ENCODE peak calls at places on chromosomes 4 and X, in nine cellular contexts. One of them, this sample, is unnamed.

GRCh38 chr4:76430519-76431388 is 4.3 kb upstream of the SHROOM3 start:
- DNase-seq in IMR-90: peak
- DNase-seq in CD8-positive, alpha-beta T cell: no peak
- DNase-seq in thoracic aorta: no peak
- DNase-seq in A549: peak
- DNase-seq in foreskin fibroblast: peak
- DNase-seq in LNCaP clone FGC: peak
- DNase-seq in fibroblast of pulmonary artery: peak
- DNase-seq in fibroblast of mammary gland: peak
- DNase-seq in this sample: peak

GRCh38 chrX:19643203-19643602 is 127.9 kb upstream of the MAP3K15 start:
- DNase-seq in IMR-90: no peak
- DNase-seq in CD8-positive, alpha-beta T cell: no peak
- DNase-seq in thoracic aorta: no peak
- DNase-seq in A549: no peak
- DNase-seq in foreskin fibroblast: no peak
- DNase-seq in LNCaP clone FGC: no peak
- DNase-seq in fibroblast of pulmonary artery: no peak
- DNase-seq in fibroblast of mammary gland: no peak
- DNase-seq in this sample: no peak

GRCh38 chrX:109732319-109732779 is 708 bp downstream of the ACSL4 start:
- DNase-seq in IMR-90: peak
- DNase-seq in CD8-positive, alpha-beta T cell: no peak
- DNase-seq in thoracic aorta: no peak
- DNase-seq in A549: peak
- DNase-seq in foreskin fibroblast: peak
- DNase-seq in LNCaP clone FGC: no peak
- DNase-seq in fibroblast of pulmonary artery: peak
- DNase-seq in fibroblast of mammary gland: peak
- DNase-seq in this sample: peak

GRCh38 chrX:66200855-66201795 is 37.1 kb downstream of the HEPH start:
- DNase-seq in IMR-90: peak
- DNase-seq in CD8-positive, alpha-beta T cell: no peak
- DNase-seq in thoracic aorta: no peak
- DNase-seq in A549: peak
- DNase-seq in foreskin fibroblast: peak
- DNase-seq in LNCaP clone FGC: no peak
- DNase-seq in fibroblast of pulmonary artery: peak
- DNase-seq in fibroblast of mammary gland: peak
- DNase-seq in this sample: peak

GRCh38 chrX:73525928-73526690 is 36.9 kb upstream of the CHIC1 start:
- DNase-seq in IMR-90: no peak
- DNase-seq in CD8-positive, alpha-beta T cell: no peak
- DNase-seq in thoracic aorta: no peak
- DNase-seq in A549: no peak
- DNase-seq in foreskin fibroblast: no peak
- DNase-seq in LNCaP clone FGC: no peak
- DNase-seq in fibroblast of pulmonary artery: no peak
- DNase-seq in fibroblast of mammary gland: no peak
- DNase-seq in this sample: no peak

GRCh38 chr4:177404980-177405379 is 37.3 kb downstream of the AGA start:
- DNase-seq in IMR-90: no peak
- DNase-seq in CD8-positive, alpha-beta T cell: no peak
- DNase-seq in thoracic aorta: no peak
- DNase-seq in A549: no peak
- DNase-seq in foreskin fibroblast: no peak
- DNase-seq in LNCaP clone FGC: no peak
- DNase-seq in fibroblast of pulmonary artery: no peak
- DNase-seq in fibroblast of mammary gland: no peak
- DNase-seq in this sample: no peak

GRCh38 chr4:164204434-164204833 is 549.5 kb upstream of the SMIM31 start:
- DNase-seq in IMR-90: peak
- DNase-seq in CD8-positive, alpha-beta T cell: no peak
- DNase-seq in thoracic aorta: no peak
- DNase-seq in A549: peak
- DNase-seq in foreskin fibroblast: no peak
- DNase-seq in LNCaP clone FGC: no peak
- DNase-seq in fibroblast of pulmonary artery: peak
- DNase-seq in fibroblast of mammary gland: peak
- DNase-seq in this sample: peak

GRCh38 chrX:13219990-13220764 is 99.7 kb downstream of the ATXN3L start:
- DNase-seq in IMR-90: peak
- DNase-seq in CD8-positive, alpha-beta T cell: no peak
- DNase-seq in thoracic aorta: no peak
- DNase-seq in A549: peak
- DNase-seq in foreskin fibroblast: no peak
- DNase-seq in LNCaP clone FGC: no peak
- DNase-seq in fibroblast of pulmonary artery: peak
- DNase-seq in fibroblast of mammary gland: no peak
- DNase-seq in this sample: no peak

GRCh38 chr4:98446499-98447375 is 185.6 kb downstream of the RAP1GDS1 start:
- DNase-seq in IMR-90: peak
- DNase-seq in CD8-positive, alpha-beta T cell: peak
- DNase-seq in thoracic aorta: no peak
- DNase-seq in A549: no peak
- DNase-seq in foreskin fibroblast: peak
- DNase-seq in LNCaP clone FGC: no peak
- DNase-seq in fibroblast of pulmonary artery: peak
- DNase-seq in fibroblast of mammary gland: peak
- DNase-seq in this sample: peak

GRCh38 chr4:181330654-181331595 is 912.3 kb upstream of the TENM3 start:
- DNase-seq in IMR-90: no peak
- DNase-seq in CD8-positive, alpha-beta T cell: no peak
- DNase-seq in thoracic aorta: no peak
- DNase-seq in A549: no peak
- DNase-seq in foreskin fibroblast: no peak
- DNase-seq in LNCaP clone FGC: no peak
- DNase-seq in fibroblast of pulmonary artery: no peak
- DNase-seq in fibroblast of mammary gland: no peak
- DNase-seq in this sample: no peak

GRCh38 chr4:19944806-19945205 is 306.9 kb upstream of the SLIT2 start:
- DNase-seq in IMR-90: no peak
- DNase-seq in CD8-positive, alpha-beta T cell: no peak
- DNase-seq in thoracic aorta: no peak
- DNase-seq in A549: no peak
- DNase-seq in foreskin fibroblast: peak
- DNase-seq in LNCaP clone FGC: no peak
- DNase-seq in fibroblast of pulmonary artery: peak
- DNase-seq in fibroblast of mammary gland: no peak
- DNase-seq in this sample: no peak

GRCh38 chrX:105975382-105975781 is 63.1 kb downstream of the SERPINA7 start:
- DNase-seq in IMR-90: peak
- DNase-seq in CD8-positive, alpha-beta T cell: no peak
- DNase-seq in thoracic aorta: no peak
- DNase-seq in A549: peak
- DNase-seq in foreskin fibroblast: peak
- DNase-seq in LNCaP clone FGC: peak
- DNase-seq in fibroblast of pulmonary artery: peak
- DNase-seq in fibroblast of mammary gland: peak
- DNase-seq in this sample: peak

DNA sequence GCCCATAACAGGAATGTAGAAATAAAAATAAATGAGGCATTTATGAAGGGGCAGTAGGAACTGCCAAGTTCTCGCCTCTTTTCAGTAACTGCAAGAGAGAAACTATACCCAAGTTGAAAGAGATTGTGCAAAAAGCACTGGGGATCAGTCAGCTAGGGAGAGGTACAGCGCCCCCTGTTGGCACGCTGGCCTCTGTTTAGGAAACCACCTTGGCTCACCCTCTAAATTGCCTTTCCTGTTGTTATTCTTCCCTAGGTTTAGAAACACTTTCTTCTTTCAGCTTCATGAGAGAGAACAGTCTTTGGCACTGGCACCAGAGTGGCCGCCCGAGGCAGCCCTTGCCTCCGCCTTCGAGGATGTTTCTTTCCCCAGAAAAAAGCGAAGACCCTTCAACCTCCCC is 348.5 kb downstream of the MID1IP1 start:
- DNase-seq in IMR-90: peak
- DNase-seq in CD8-positive, alpha-beta T cell: peak
- DNase-seq in thoracic aorta: peak
- DNase-seq in A549: peak
- DNase-seq in foreskin fibroblast: peak
- DNase-seq in LNCaP clone FGC: peak
- DNase-seq in fibroblast of pulmonary artery: peak
- DNase-seq in fibroblast of mammary gland: peak
- DNase-seq in this sample: peak
- TF ChIP-seq CTCF in IMR-90: peak
- TF ChIP-seq CTCF in CD8-positive, alpha-beta T cell: peak
- TF ChIP-seq CTCF in thoracic aorta: peak
- TF ChIP-seq CTCF in A549: peak
- TF ChIP-seq CTCF in foreskin fibroblast: peak
- TF ChIP-seq CTCF in LNCaP clone FGC: peak
- TF ChIP-seq CTCF in fibroblast of pulmonary artery: peak
- TF ChIP-seq CTCF in fibroblast of mammary gland: peak
- TF ChIP-seq CTCF in this sample: peak

GRCh38 chr4:37985730-37986275 is 25.6 kb downstream of the PTTG2 start:
- DNase-seq in IMR-90: no peak
- DNase-seq in CD8-positive, alpha-beta T cell: no peak
- DNase-seq in thoracic aorta: no peak
- DNase-seq in A549: no peak
- DNase-seq in foreskin fibroblast: no peak
- DNase-seq in LNCaP clone FGC: no peak
- DNase-seq in fibroblast of pulmonary artery: no peak
- DNase-seq in fibroblast of mammary gland: no peak
- DNase-seq in this sample: no peak
- H3K4me3 ChIP-seq in IMR-90: no peak
- H3K4me3 ChIP-seq in CD8-positive, alpha-beta T cell: no peak
- H3K4me3 ChIP-seq in thoracic aorta: no peak
- H3K4me3 ChIP-seq in A549: no peak
- H3K4me3 ChIP-seq in foreskin fibroblast: no peak
- H3K4me3 ChIP-seq in LNCaP clone FGC: no peak
- H3K4me3 ChIP-seq in fibroblast of pulmonary artery: no peak
- H3K4me3 ChIP-seq in fibroblast of mammary gland: no peak
- H3K4me3 ChIP-seq in this sample: no peak

GRCh38 chrX:154428176-154429171 is at the start of gene ATP6AP1:
- DNase-seq in IMR-90: peak
- DNase-seq in CD8-positive, alpha-beta T cell: peak
- DNase-seq in thoracic aorta: peak
- DNase-seq in A549: peak
- DNase-seq in foreskin fibroblast: peak
- DNase-seq in LNCaP clone FGC: peak
- DNase-seq in fibroblast of pulmonary artery: peak
- DNase-seq in fibroblast of mammary gland: peak
- DNase-seq in this sample: peak
- TF ChIP-seq CTCF in IMR-90: no peak
- TF ChIP-seq CTCF in CD8-positive, alpha-beta T cell: no peak
- TF ChIP-seq CTCF in thoracic aorta: no peak
- TF ChIP-seq CTCF in A549: no peak
- TF ChIP-seq CTCF in foreskin fibroblast: no peak
- TF ChIP-seq CTCF in LNCaP clone FGC: peak
- TF ChIP-seq CTCF in fibroblast of pulmonary artery: no peak
- TF ChIP-seq CTCF in fibroblast of mammary gland: no peak
- TF ChIP-seq CTCF in this sample: no peak

GRCh38 chr4:114597410-114598115 is 1.0 kb upstream of the UGT8 start:
- DNase-seq in IMR-90: no peak
- DNase-seq in CD8-positive, alpha-beta T cell: no peak
- DNase-seq in thoracic aorta: no peak
- DNase-seq in A549: no peak
- DNase-seq in foreskin fibroblast: no peak
- DNase-seq in LNCaP clone FGC: no peak
- DNase-seq in fibroblast of pulmonary artery: no peak
- DNase-seq in fibroblast of mammary gland: no peak
- DNase-seq in this sample: no peak
- H3K4me3 ChIP-seq in IMR-90: no peak
- H3K4me3 ChIP-seq in CD8-positive, alpha-beta T cell: no peak
- H3K4me3 ChIP-seq in thoracic aorta: peak
- H3K4me3 ChIP-seq in A549: peak
- H3K4me3 ChIP-seq in foreskin fibroblast: peak
- H3K4me3 ChIP-seq in LNCaP clone FGC: peak
- H3K4me3 ChIP-seq in fibroblast of pulmonary artery: no peak
- H3K4me3 ChIP-seq in fibroblast of mammary gland: no peak
- H3K4me3 ChIP-seq in this sample: peak

GRCh38 chrX:107775734-107776511 is at the start of gene TSC22D3:
- DNase-seq in IMR-90: peak
- DNase-seq in CD8-positive, alpha-beta T cell: peak
- DNase-seq in thoracic aorta: peak
- DNase-seq in A549: peak
- DNase-seq in foreskin fibroblast: peak
- DNase-seq in LNCaP clone FGC: peak
- DNase-seq in fibroblast of pulmonary artery: peak
- DNase-seq in fibroblast of mammary gland: peak
- DNase-seq in this sample: peak
- TF ChIP-seq CTCF in IMR-90: peak
- TF ChIP-seq CTCF in CD8-positive, alpha-beta T cell: no peak
- TF ChIP-seq CTCF in thoracic aorta: no peak
- TF ChIP-seq CTCF in A549: no peak
- TF ChIP-seq CTCF in foreskin fibroblast: no peak
- TF ChIP-seq CTCF in LNCaP clone FGC: peak
- TF ChIP-seq CTCF in fibroblast of pulmonary artery: peak
- TF ChIP-seq CTCF in fibroblast of mammary gland: no peak
- TF ChIP-seq CTCF in this sample: no peak

This sample was measured in epithelial cell of esophagus.